ENCODE peak calls at places on chromosomes 6 and 20, in five cellular contexts. S is stimulated activated CD4-positive, alpha-beta T cell treated with anti-CD3 and anti-CD28 coated beads, TNF-alpha, amount 100 ng/mL, for 48 hours; Y is CD8-positive, alpha-beta T cell; D is HL-60; A is lung. P is an unnamed sample.

GRCh38 chr6:168648240-168648639 is 207.3 kb downstream of the SMOC2 start:
- DNase-seq in Y (no peak), D (no peak), A (no peak), S (no peak), P (peak; percentile 84)

GRCh38 chr6:16276991-16277981 is 38.9 kb downstream of the GMPR start:
- DNase-seq in A (peak; percentile 56), D (peak; percentile 24), S (no peak), Y (no peak), P (no peak)

GRCh38 chr6:31581511-31582229 is 554 bp downstream of the LTB start:
- DNase-seq in S (no peak), Y (no peak), D (no peak), A (no peak), P (no peak)

GRCh38 chr20:5065489-5066383 is 54.0 kb downstream of the PCNA start:
- DNase-seq in D (peak; percentile 90), A (peak; percentile 54), S (no peak), Y (no peak), P (no peak)

GRCh38 chr6:87700729-87701675 is 1.0 kb downstream of the AKIRIN2 start:
- DNase-seq in A (peak; percentile 41), S (peak; percentile 34), D (peak; percentile 61), Y (no peak), P (peak; percentile 65)

GRCh38 chr20:35226775-35227681 is 538 bp downstream of the MMP24 start:
- DNase-seq in S (peak; percentile 11), D (no peak), A (peak; percentile 31), Y (peak; percentile 19), P (peak; percentile 88)

GRCh38 chr6:137051790-137052472 is 7.2 kb upstream of the IL20RA start:
- DNase-seq in D (no peak), Y (no peak), S (no peak), A (no peak), P (no peak)

GRCh38 chr20:32685541-32686529 is 12.1 kb upstream of the C20orf203 start:
- DNase-seq in Y (no peak), A (no peak), S (no peak), D (no peak), P (no peak)

GRCh38 chr6:235763-236360 is 56.4 kb upstream of the DUSP22 start:
- DNase-seq in A (no peak), D (no peak), Y (no peak), S (peak; percentile 69), P (no peak)

GRCh38 chr6:56891754-56892153 is 63.2 kb upstream of the BEND6 start:
- DNase-seq in Y (no peak), A (no peak), S (no peak), D (no peak), P (peak; percentile 4)

GRCh38 chr20:12305555-12305954 is 387.9 kb downstream of the BTBD3 start:
- DNase-seq in S (no peak), Y (no peak), D (no peak), A (no peak), P (peak; percentile 4)

GRCh38 chr6:35088281-35089215 is 52.6 kb downstream of the TCP11 start:
- DNase-seq in A (no peak), Y (no peak), S (no peak), D (no peak), P (no peak)

GRCh38 chr20:43925215-43925614 is 10.6 kb downstream of the TOX2 start:
- DNase-seq in S (peak; percentile 46), A (no peak), D (no peak), Y (no peak), P (no peak)

GRCh38 chr6:81241717-81242116 is 510.8 kb downstream of the TENT5A start:
- DNase-seq in D (no peak), A (no peak), S (no peak), Y (no peak), P (peak; percentile 30)

GRCh38 chr6:168822376-168822775 is 381.4 kb downstream of the SMOC2 start:
- DNase-seq in A (no peak), Y (no peak), S (no peak), D (no peak), P (no peak)

GRCh38 chr6:6405031-6405430 is 84.6 kb upstream of the F13A1 start:
- DNase-seq in A (no peak), S (no peak), Y (no peak), D (no peak), P (no peak)

GRCh38 chr6:74100719-74101287 is 404.8 kb downstream of the CD109 start:
- DNase-seq in A (no peak), Y (no peak), S (no peak), D (no peak), P (no peak)

GRCh38 chr6:19812512-19813119 is 24.6 kb upstream of the ID4 start:
- DNase-seq in Y (no peak), A (no peak), S (no peak), D (no peak), P (no peak)

GRCh38 chr6:138428943-138429616 is 25.1 kb downstream of the HEBP2 start:
- DNase-seq in S (no peak), D (no peak), A (no peak), Y (no peak), P (peak; percentile 44)

GRCh38 chr6:33276864-33277662 is at the start of gene B3GALT4:
- DNase-seq in Y (peak; percentile 28), D (peak; percentile 77), S (peak; percentile 65), A (peak; percentile 77), P (peak; percentile 90)

GRCh38 chr20:40251284-40251932 is 437.6 kb downstream of the MAFB start:
- DNase-seq in D (no peak), S (no peak), Y (no peak), A (no peak), P (no peak)

GRCh38 chr20:23203310-23203709 is 117.2 kb upstream of the CD93 start:
- DNase-seq in Y (no peak), D (no peak), A (no peak), S (no peak), P (no peak)